ENCODE peak calls at places on chromosome 13, in seven cellular contexts. One of them, this sample, is unnamed.

GRCh38 chr13:48504606-48505369 is 28.1 kb downstream of the RCBTB2 start:
- DNase-seq in skeletal muscle cell: no peak
- DNase-seq in amniotic epithelial cell: no peak
- DNase-seq in A549: no peak
- DNase-seq in T-helper 17 cell: no peak
- DNase-seq in GM12892: no peak
- DNase-seq in left ventricle myocardium inferior: no peak
- DNase-seq in this sample: peak

GRCh38 chr13:91045351-91046034 is 302.0 kb upstream of the MIR17HG start:
- DNase-seq in GM12892: no peak
- DNase-seq in amniotic epithelial cell: peak
- DNase-seq in A549: peak
- DNase-seq in skeletal muscle cell: no peak
- DNase-seq in left ventricle myocardium inferior: no peak
- DNase-seq in T-helper 17 cell: no peak
- DNase-seq in this sample: no peak

GRCh38 chr13:99989376-99990044 is 7.9 kb downstream of the ZIC2 start:
- DNase-seq in amniotic epithelial cell: no peak
- DNase-seq in A549: no peak
- DNase-seq in left ventricle myocardium inferior: no peak
- DNase-seq in skeletal muscle cell: no peak
- DNase-seq in T-helper 17 cell: no peak
- DNase-seq in GM12892: no peak
- DNase-seq in this sample: no peak

GRCh38 chr13:74710006-74710405 is 575.8 kb upstream of the KLF12 start:
- DNase-seq in A549: no peak
- DNase-seq in skeletal muscle cell: peak
- DNase-seq in GM12892: no peak
- DNase-seq in amniotic epithelial cell: peak
- DNase-seq in left ventricle myocardium inferior: no peak
- DNase-seq in T-helper 17 cell: no peak
- DNase-seq in this sample: peak

GRCh38 chr13:109785141-109785891 is 1.1 kb downstream of the IRS2 start:
- DNase-seq in GM12892: no peak
- DNase-seq in T-helper 17 cell: peak
- DNase-seq in left ventricle myocardium inferior: peak
- DNase-seq in A549: peak
- DNase-seq in amniotic epithelial cell: peak
- DNase-seq in skeletal muscle cell: no peak
- DNase-seq in this sample: peak

GRCh38 chr13:113788413-113789135 is 29.5 kb downstream of the TMEM255B start:
- DNase-seq in A549: no peak
- DNase-seq in amniotic epithelial cell: no peak
- DNase-seq in T-helper 17 cell: no peak
- DNase-seq in skeletal muscle cell: no peak
- DNase-seq in left ventricle myocardium inferior: no peak
- DNase-seq in GM12892: no peak
- DNase-seq in this sample: no peak

GRCh38 chr13:21625366-21625765 is 21.4 kb upstream of the MICU2 start:
- DNase-seq in left ventricle myocardium inferior: no peak
- DNase-seq in amniotic epithelial cell: peak
- DNase-seq in A549: peak
- DNase-seq in T-helper 17 cell: no peak
- DNase-seq in GM12892: no peak
- DNase-seq in skeletal muscle cell: no peak
- DNase-seq in this sample: peak

GRCh38 chr13:50393641-50394040 is 378.4 kb downstream of the KCNRG start:
- DNase-seq in T-helper 17 cell: no peak
- DNase-seq in GM12892: no peak
- DNase-seq in A549: no peak
- DNase-seq in skeletal muscle cell: peak
- DNase-seq in amniotic epithelial cell: no peak
- DNase-seq in left ventricle myocardium inferior: peak
- DNase-seq in this sample: no peak

GRCh38 chr13:32409561-32410440 is 18.1 kb downstream of the N4BP2L1 start:
- DNase-seq in amniotic epithelial cell: peak
- DNase-seq in GM12892: no peak
- DNase-seq in skeletal muscle cell: peak
- DNase-seq in left ventricle myocardium inferior: peak
- DNase-seq in A549: no peak
- DNase-seq in T-helper 17 cell: no peak
- DNase-seq in this sample: no peak

GRCh38 chr13:42041684-42042035 is 6.8 kb upstream of the DGKH start:
- DNase-seq in skeletal muscle cell: no peak
- DNase-seq in amniotic epithelial cell: peak
- DNase-seq in T-helper 17 cell: no peak
- DNase-seq in left ventricle myocardium inferior: peak
- DNase-seq in GM12892: peak
- DNase-seq in A549: peak
- DNase-seq in this sample: peak

GRCh38 chr13:100176781-100177389 is 88.0 kb downstream of the PCCA start:
- DNase-seq in left ventricle myocardium inferior: no peak
- DNase-seq in A549: no peak
- DNase-seq in skeletal muscle cell: peak
- DNase-seq in amniotic epithelial cell: peak
- DNase-seq in T-helper 17 cell: no peak
- DNase-seq in GM12892: no peak
- DNase-seq in this sample: peak

GRCh38 chr13:73715114-73715909 is 418.9 kb downstream of the KLF12 start:
- DNase-seq in A549: no peak
- DNase-seq in amniotic epithelial cell: no peak
- DNase-seq in skeletal muscle cell: no peak
- DNase-seq in T-helper 17 cell: peak
- DNase-seq in left ventricle myocardium inferior: no peak
- DNase-seq in GM12892: no peak
- DNase-seq in this sample: peak

GRCh38 chr13:113123226-113124150 is 889 bp downstream of the F10 start:
- DNase-seq in GM12892: no peak
- DNase-seq in A549: no peak
- DNase-seq in skeletal muscle cell: no peak
- DNase-seq in T-helper 17 cell: no peak
- DNase-seq in amniotic epithelial cell: no peak
- DNase-seq in left ventricle myocardium inferior: no peak
- DNase-seq in this sample: no peak

GRCh38 chr13:110517505-110518149 is 43.9 kb downstream of the RAB20 start:
- DNase-seq in A549: no peak
- DNase-seq in GM12892: no peak
- DNase-seq in left ventricle myocardium inferior: no peak
- DNase-seq in skeletal muscle cell: no peak
- DNase-seq in amniotic epithelial cell: no peak
- DNase-seq in T-helper 17 cell: no peak
- DNase-seq in this sample: no peak

GRCh38 chr13:97434417-97435296 is 688 bp downstream of the RAP2A start:
- DNase-seq in T-helper 17 cell: peak
- DNase-seq in amniotic epithelial cell: peak
- DNase-seq in GM12892: no peak
- DNase-seq in left ventricle myocardium inferior: peak
- DNase-seq in A549: peak
- DNase-seq in skeletal muscle cell: no peak
- DNase-seq in this sample: peak

GRCh38 chr13:74251778-74252519 is 117.7 kb upstream of the KLF12 start:
- DNase-seq in T-helper 17 cell: no peak
- DNase-seq in A549: no peak
- DNase-seq in skeletal muscle cell: no peak
- DNase-seq in left ventricle myocardium inferior: no peak
- DNase-seq in GM12892: no peak
- DNase-seq in amniotic epithelial cell: peak
- DNase-seq in this sample: peak

GRCh38 chr13:20140487-20140886 is 20.4 kb downstream of the GJA3 start:
- DNase-seq in skeletal muscle cell: no peak
- DNase-seq in left ventricle myocardium inferior: no peak
- DNase-seq in T-helper 17 cell: no peak
- DNase-seq in A549: no peak
- DNase-seq in amniotic epithelial cell: no peak
- DNase-seq in GM12892: no peak
- DNase-seq in this sample: no peak

GRCh38 chr13:98039964-98040363 is 86.5 kb downstream of the IPO5 start:
- DNase-seq in skeletal muscle cell: no peak
- DNase-seq in left ventricle myocardium inferior: no peak
- DNase-seq in A549: no peak
- DNase-seq in amniotic epithelial cell: no peak
- DNase-seq in T-helper 17 cell: no peak
- DNase-seq in GM12892: no peak
- DNase-seq in this sample: no peak

GRCh38 chr13:62706035-62706434 is 1290.4 kb upstream of the PCDH20 start:
- DNase-seq in A549: no peak
- DNase-seq in skeletal muscle cell: no peak
- DNase-seq in T-helper 17 cell: no peak
- DNase-seq in left ventricle myocardium inferior: no peak
- DNase-seq in GM12892: no peak
- DNase-seq in amniotic epithelial cell: no peak
- DNase-seq in this sample: no peak

GRCh38 chr13:102333320-102334181 is 68.3 kb downstream of the FGF14 start:
- DNase-seq in A549: no peak
- DNase-seq in left ventricle myocardium inferior: no peak
- DNase-seq in GM12892: no peak
- DNase-seq in amniotic epithelial cell: no peak
- DNase-seq in T-helper 17 cell: no peak
- DNase-seq in skeletal muscle cell: peak
- DNase-seq in this sample: no peak

GRCh38 chr13:98022210-98022609 is 68.7 kb downstream of the IPO5 start:
- DNase-seq in left ventricle myocardium inferior: no peak
- DNase-seq in amniotic epithelial cell: peak
- DNase-seq in A549: no peak
- DNase-seq in T-helper 17 cell: no peak
- DNase-seq in skeletal muscle cell: peak
- DNase-seq in GM12892: no peak
- DNase-seq in this sample: peak

GRCh38 chr13:27022571-27023311 is 148.9 kb downstream of the USP12 start:
- DNase-seq in amniotic epithelial cell: peak
- DNase-seq in A549: peak
- DNase-seq in skeletal muscle cell: no peak
- DNase-seq in left ventricle myocardium inferior: no peak
- DNase-seq in GM12892: no peak
- DNase-seq in T-helper 17 cell: no peak
- DNase-seq in this sample: peak

GRCh38 chr13:51937320-51938290 is 73.6 kb downstream of the ATP7B start:
- DNase-seq in skeletal muscle cell: no peak
- DNase-seq in GM12892: no peak
- DNase-seq in left ventricle myocardium inferior: no peak
- DNase-seq in A549: no peak
- DNase-seq in amniotic epithelial cell: no peak
- DNase-seq in T-helper 17 cell: no peak
- DNase-seq in this sample: no peak

GRCh38 chr13:27283906-27284523 is 13.4 kb downstream of the RASL11A start:
- DNase-seq in amniotic epithelial cell: peak
- DNase-seq in T-helper 17 cell: no peak
- DNase-seq in skeletal muscle cell: no peak
- DNase-seq in A549: peak
- DNase-seq in left ventricle myocardium inferior: no peak
- DNase-seq in GM12892: no peak
- DNase-seq in this sample: no peak

GRCh38 chr13:33543089-33543459 is 257.5 kb upstream of the STARD13 start:
- DNase-seq in GM12892: no peak
- DNase-seq in skeletal muscle cell: no peak
- DNase-seq in A549: no peak
- DNase-seq in left ventricle myocardium inferior: no peak
- DNase-seq in amniotic epithelial cell: no peak
- DNase-seq in T-helper 17 cell: no peak
- DNase-seq in this sample: no peak

GRCh38 chr13:83272076-83272475 is 610.2 kb downstream of the SLITRK1 start:
- DNase-seq in GM12892: no peak
- DNase-seq in A549: no peak
- DNase-seq in left ventricle myocardium inferior: no peak
- DNase-seq in skeletal muscle cell: no peak
- DNase-seq in T-helper 17 cell: no peak
- DNase-seq in amniotic epithelial cell: no peak
- DNase-seq in this sample: no peak

GRCh38 chr13:35649162-35649561 is 172.7 kb upstream of the MAB21L1 start:
- DNase-seq in left ventricle myocardium inferior: no peak
- DNase-seq in T-helper 17 cell: no peak
- DNase-seq in A549: no peak
- DNase-seq in GM12892: no peak
- DNase-seq in amniotic epithelial cell: peak
- DNase-seq in skeletal muscle cell: peak
- DNase-seq in this sample: no peak

GRCh38 chr13:114024603-114025431 is 50.9 kb upstream of the C13orf46 start:
- DNase-seq in amniotic epithelial cell: no peak
- DNase-seq in left ventricle myocardium inferior: no peak
- DNase-seq in A549: no peak
- DNase-seq in GM12892: peak
- DNase-seq in skeletal muscle cell: no peak
- DNase-seq in T-helper 17 cell: no peak
- DNase-seq in this sample: no peak

GRCh38 chr13:109575821-109576220 is 210.6 kb downstream of the IRS2 start:
- DNase-seq in amniotic epithelial cell: no peak
- DNase-seq in GM12892: no peak
- DNase-seq in A549: peak
- DNase-seq in skeletal muscle cell: no peak
- DNase-seq in left ventricle myocardium inferior: no peak
- DNase-seq in T-helper 17 cell: no peak
- DNase-seq in this sample: no peak

GRCh38 chr13:44188257-44188656 is 185.4 kb upstream of the SERP2 start:
- DNase-seq in A549: peak
- DNase-seq in left ventricle myocardium inferior: no peak
- DNase-seq in GM12892: no peak
- DNase-seq in skeletal muscle cell: peak
- DNase-seq in T-helper 17 cell: no peak
- DNase-seq in amniotic epithelial cell: peak
- DNase-seq in this sample: peak

GRCh38 chr13:43755844-43756243 is 30.9 kb downstream of the ENOX1 start:
- DNase-seq in A549: no peak
- DNase-seq in skeletal muscle cell: no peak
- DNase-seq in left ventricle myocardium inferior: no peak
- DNase-seq in GM12892: no peak
- DNase-seq in amniotic epithelial cell: no peak
- DNase-seq in T-helper 17 cell: no peak
- DNase-seq in this sample: no peak

GRCh38 chr13:91747164-91747563 is 348.7 kb downstream of the GPC5 start:
- DNase-seq in amniotic epithelial cell: no peak
- DNase-seq in T-helper 17 cell: no peak
- DNase-seq in skeletal muscle cell: no peak
- DNase-seq in GM12892: no peak
- DNase-seq in left ventricle myocardium inferior: no peak
- DNase-seq in A549: no peak
- DNase-seq in this sample: no peak

GRCh38 chr13:60572003-60572792 is 175.2 kb downstream of the TDRD3 start:
- DNase-seq in T-helper 17 cell: no peak
- DNase-seq in skeletal muscle cell: peak
- DNase-seq in A549: peak
- DNase-seq in GM12892: no peak
- DNase-seq in left ventricle myocardium inferior: no peak
- DNase-seq in amniotic epithelial cell: peak
- DNase-seq in this sample: peak

GRCh38 chr13:101875717-101876393 is 423.4 kb downstream of the ITGBL1 start:
- DNase-seq in left ventricle myocardium inferior: no peak
- DNase-seq in skeletal muscle cell: peak
- DNase-seq in T-helper 17 cell: no peak
- DNase-seq in GM12892: no peak
- DNase-seq in amniotic epithelial cell: peak
- DNase-seq in A549: peak
- DNase-seq in this sample: peak

GRCh38 chr13:98478134-98479129 is 98.5 kb downstream of the STK24 start:
- DNase-seq in A549: no peak
- DNase-seq in skeletal muscle cell: no peak
- DNase-seq in amniotic epithelial cell: peak
- DNase-seq in GM12892: no peak
- DNase-seq in T-helper 17 cell: no peak
- DNase-seq in left ventricle myocardium inferior: no peak
- DNase-seq in this sample: peak

GRCh38 chr13:79909664-79910063 is 428.7 kb downstream of the NDFIP2 start:
- DNase-seq in amniotic epithelial cell: no peak
- DNase-seq in left ventricle myocardium inferior: no peak
- DNase-seq in skeletal muscle cell: no peak
- DNase-seq in T-helper 17 cell: no peak
- DNase-seq in A549: no peak
- DNase-seq in GM12892: no peak
- DNase-seq in this sample: no peak

GRCh38 chr13:26628706-26629105 is 71.2 kb downstream of the WASF3 start:
- DNase-seq in amniotic epithelial cell: peak
- DNase-seq in A549: peak
- DNase-seq in GM12892: no peak
- DNase-seq in left ventricle myocardium inferior: no peak
- DNase-seq in T-helper 17 cell: no peak
- DNase-seq in skeletal muscle cell: no peak
- DNase-seq in this sample: peak